ENCODE peak calls at places on chromosomes 16 and 17, in nine cellular contexts. One of them, this sample, is unnamed.

GRCh38 chr17:5468075-5468473 is 708 bp downstream of the DHX33 start:
- DNase-seq in tibial artery: no peak
- DNase-seq in astrocyte of the spinal cord: peak
- DNase-seq in heart right ventricle: no peak
- DNase-seq in amniotic stem cell: no peak
- DNase-seq in fibroblast of pulmonary artery: no peak
- DNase-seq in HS-27A: no peak
- DNase-seq in non-pigmented ciliary epithelial cell: no peak
- DNase-seq in posterior cingulate gyrus: no peak
- DNase-seq in this sample: no peak

GRCh38 chr17:37239690-37240344 is 136.0 kb upstream of the C17orf78 start:
- DNase-seq in tibial artery: no peak
- DNase-seq in astrocyte of the spinal cord: peak
- DNase-seq in heart right ventricle: no peak
- DNase-seq in amniotic stem cell: no peak
- DNase-seq in fibroblast of pulmonary artery: peak
- DNase-seq in HS-27A: no peak
- DNase-seq in non-pigmented ciliary epithelial cell: no peak
- DNase-seq in posterior cingulate gyrus: no peak
- DNase-seq in this sample: peak

GRCh38 chr16:12320298-12320706 is 343.8 kb downstream of the SNX29 start:
- DNase-seq in tibial artery: no peak
- DNase-seq in astrocyte of the spinal cord: peak
- DNase-seq in heart right ventricle: no peak
- DNase-seq in amniotic stem cell: no peak
- DNase-seq in fibroblast of pulmonary artery: peak
- DNase-seq in HS-27A: no peak
- DNase-seq in non-pigmented ciliary epithelial cell: peak
- DNase-seq in posterior cingulate gyrus: no peak
- DNase-seq in this sample: no peak

GRCh38 chr16:56653218-56653617 is 1.5 kb downstream of the MT1B start:
- DNase-seq in tibial artery: no peak
- DNase-seq in astrocyte of the spinal cord: no peak
- DNase-seq in heart right ventricle: no peak
- DNase-seq in amniotic stem cell: no peak
- DNase-seq in fibroblast of pulmonary artery: no peak
- DNase-seq in HS-27A: no peak
- DNase-seq in non-pigmented ciliary epithelial cell: no peak
- DNase-seq in posterior cingulate gyrus: no peak
- DNase-seq in this sample: no peak

GRCh38 chr16:85819245-85819644 is 19.8 kb downstream of the COX4I1 start:
- DNase-seq in tibial artery: peak
- DNase-seq in astrocyte of the spinal cord: peak
- DNase-seq in heart right ventricle: peak
- DNase-seq in amniotic stem cell: peak
- DNase-seq in fibroblast of pulmonary artery: peak
- DNase-seq in HS-27A: peak
- DNase-seq in non-pigmented ciliary epithelial cell: peak
- DNase-seq in posterior cingulate gyrus: peak
- DNase-seq in this sample: peak

GRCh38 chr17:59607817-59608403 is 11.8 kb upstream of the CLTC start:
- DNase-seq in tibial artery: no peak
- DNase-seq in astrocyte of the spinal cord: no peak
- DNase-seq in heart right ventricle: no peak
- DNase-seq in amniotic stem cell: no peak
- DNase-seq in fibroblast of pulmonary artery: no peak
- DNase-seq in HS-27A: no peak
- DNase-seq in non-pigmented ciliary epithelial cell: no peak
- DNase-seq in posterior cingulate gyrus: no peak
- DNase-seq in this sample: peak

GRCh38 chr17:82127704-82128103 is 29.7 kb upstream of the FASN start:
- DNase-seq in tibial artery: no peak
- DNase-seq in astrocyte of the spinal cord: no peak
- DNase-seq in heart right ventricle: no peak
- DNase-seq in amniotic stem cell: no peak
- DNase-seq in fibroblast of pulmonary artery: no peak
- DNase-seq in HS-27A: no peak
- DNase-seq in non-pigmented ciliary epithelial cell: no peak
- DNase-seq in posterior cingulate gyrus: no peak
- DNase-seq in this sample: no peak

GRCh38 chr17:43543300-43543699 is 2.8 kb downstream of the ETV4 start:
- DNase-seq in tibial artery: no peak
- DNase-seq in astrocyte of the spinal cord: no peak
- DNase-seq in heart right ventricle: no peak
- DNase-seq in amniotic stem cell: no peak
- DNase-seq in fibroblast of pulmonary artery: no peak
- DNase-seq in HS-27A: no peak
- DNase-seq in non-pigmented ciliary epithelial cell: no peak
- DNase-seq in posterior cingulate gyrus: no peak
- DNase-seq in this sample: no peak

GRCh38 chr16:47966325-47966724 is 189.5 kb downstream of the ABCC12 start:
- DNase-seq in tibial artery: no peak
- DNase-seq in astrocyte of the spinal cord: no peak
- DNase-seq in heart right ventricle: no peak
- DNase-seq in amniotic stem cell: no peak
- DNase-seq in fibroblast of pulmonary artery: no peak
- DNase-seq in HS-27A: no peak
- DNase-seq in non-pigmented ciliary epithelial cell: no peak
- DNase-seq in posterior cingulate gyrus: no peak
- DNase-seq in this sample: no peak

GRCh38 chr17:32558328-32558955 is 71.6 kb downstream of the CDK5R1 start:
- DNase-seq in tibial artery: no peak
- DNase-seq in astrocyte of the spinal cord: no peak
- DNase-seq in heart right ventricle: no peak
- DNase-seq in amniotic stem cell: no peak
- DNase-seq in fibroblast of pulmonary artery: no peak
- DNase-seq in HS-27A: no peak
- DNase-seq in non-pigmented ciliary epithelial cell: no peak
- DNase-seq in posterior cingulate gyrus: no peak
- DNase-seq in this sample: peak

GRCh38 chr16:53982631-53983042 is 278.7 kb downstream of the FTO start:
- DNase-seq in tibial artery: no peak
- DNase-seq in astrocyte of the spinal cord: no peak
- DNase-seq in heart right ventricle: no peak
- DNase-seq in amniotic stem cell: no peak
- DNase-seq in fibroblast of pulmonary artery: no peak
- DNase-seq in HS-27A: no peak
- DNase-seq in non-pigmented ciliary epithelial cell: no peak
- DNase-seq in posterior cingulate gyrus: no peak
- DNase-seq in this sample: peak

GRCh38 chr16:80158766-80159165 is 382.0 kb upstream of the DYNLRB2 start:
- DNase-seq in tibial artery: no peak
- DNase-seq in astrocyte of the spinal cord: peak
- DNase-seq in heart right ventricle: no peak
- DNase-seq in amniotic stem cell: no peak
- DNase-seq in fibroblast of pulmonary artery: peak
- DNase-seq in HS-27A: no peak
- DNase-seq in non-pigmented ciliary epithelial cell: peak
- DNase-seq in posterior cingulate gyrus: no peak
- DNase-seq in this sample: peak

GRCh38 chr17:2532146-2532720 is 20.5 kb upstream of the METTL16 start:
- DNase-seq in tibial artery: no peak
- DNase-seq in astrocyte of the spinal cord: no peak
- DNase-seq in heart right ventricle: no peak
- DNase-seq in amniotic stem cell: no peak
- DNase-seq in fibroblast of pulmonary artery: no peak
- DNase-seq in HS-27A: no peak
- DNase-seq in non-pigmented ciliary epithelial cell: no peak
- DNase-seq in posterior cingulate gyrus: no peak
- DNase-seq in this sample: no peak

GRCh38 chr17:78878871-78879270 is 24.1 kb downstream of the CEP295NL start:
- DNase-seq in tibial artery: no peak
- DNase-seq in astrocyte of the spinal cord: no peak
- DNase-seq in heart right ventricle: no peak
- DNase-seq in amniotic stem cell: no peak
- DNase-seq in fibroblast of pulmonary artery: no peak
- DNase-seq in HS-27A: no peak
- DNase-seq in non-pigmented ciliary epithelial cell: no peak
- DNase-seq in posterior cingulate gyrus: no peak
- DNase-seq in this sample: no peak

GRCh38 chr17:10563991-10564660 is 14.7 kb upstream of the MYH2 start:
- DNase-seq in tibial artery: no peak
- DNase-seq in astrocyte of the spinal cord: no peak
- DNase-seq in heart right ventricle: no peak
- DNase-seq in amniotic stem cell: no peak
- DNase-seq in fibroblast of pulmonary artery: no peak
- DNase-seq in HS-27A: no peak
- DNase-seq in non-pigmented ciliary epithelial cell: no peak
- DNase-seq in posterior cingulate gyrus: no peak
- DNase-seq in this sample: no peak

GRCh38 chr16:28983644-28984043 is 1.2 kb upstream of the LAT start:
- DNase-seq in tibial artery: no peak
- DNase-seq in astrocyte of the spinal cord: no peak
- DNase-seq in heart right ventricle: no peak
- DNase-seq in amniotic stem cell: no peak
- DNase-seq in fibroblast of pulmonary artery: no peak
- DNase-seq in HS-27A: no peak
- DNase-seq in non-pigmented ciliary epithelial cell: no peak
- DNase-seq in posterior cingulate gyrus: no peak
- DNase-seq in this sample: no peak

GRCh38 chr17:8015957-8016631 is 13.7 kb downstream of the GUCY2D start:
- DNase-seq in tibial artery: no peak
- DNase-seq in astrocyte of the spinal cord: no peak
- DNase-seq in heart right ventricle: no peak
- DNase-seq in amniotic stem cell: no peak
- DNase-seq in fibroblast of pulmonary artery: no peak
- DNase-seq in HS-27A: no peak
- DNase-seq in non-pigmented ciliary epithelial cell: no peak
- DNase-seq in posterior cingulate gyrus: no peak
- DNase-seq in this sample: no peak

GRCh38 chr16:5025171-5025632 is 8.5 kb downstream of the NAGPA start:
- DNase-seq in tibial artery: no peak
- DNase-seq in astrocyte of the spinal cord: no peak
- DNase-seq in heart right ventricle: peak
- DNase-seq in amniotic stem cell: no peak
- DNase-seq in fibroblast of pulmonary artery: peak
- DNase-seq in HS-27A: no peak
- DNase-seq in non-pigmented ciliary epithelial cell: no peak
- DNase-seq in posterior cingulate gyrus: peak
- DNase-seq in this sample: no peak